ENCODE peak calls at places on chromosomes 13 and 19, in five cellular contexts. N, O, P, E and C are unnamed samples.

GRCh38 chr19:13718733-13719132 is 45.6 kb upstream of the MRI1 start:
- DNase-seq in P (no peak), E (peak), O (peak), N (no peak), C (no peak)

GRCh38 chr19:34428549-34429285 is 536 bp downstream of the UBA2 start:
- DNase-seq in P (no peak), E (peak), O (peak), N (no peak), C (peak)

GRCh38 chr19:18349524-18350128 is 9.2 kb downstream of the PGPEP1 start:
- DNase-seq in O (no peak), P (no peak), N (peak), E (peak), C (peak)

GRCh38 chr13:46367622-46368327 is 19.3 kb downstream of the RUBCNL start:
- DNase-seq in N (no peak), O (no peak), P (no peak), E (no peak), C (no peak)

GRCh38 chr13:113135281-113135760 is 12.7 kb downstream of the F10 start:
- DNase-seq in E (no peak), N (no peak), O (no peak), P (no peak), C (no peak)

GRCh38 chr13:52849727-52850395 is 1.4 kb upstream of the PCDH8 start:
- DNase-seq in E (no peak), P (no peak), O (no peak), N (no peak), C (no peak)

GRCh38 chr19:14248578-14249011 is 42.6 kb upstream of the ADGRL1 start:
- DNase-seq in O (peak), N (peak), E (peak), P (peak), C (no peak)

GRCh38 chr13:78491978-78492377 is 111.4 kb downstream of the POU4F1 start:
- DNase-seq in O (no peak), E (no peak), P (no peak), N (no peak), C (no peak)

GRCh38 chr19:42555801-42556200 is 27.5 kb upstream of the CEACAM1 start:
- DNase-seq in O (no peak), P (no peak), N (no peak), E (no peak), C (no peak)

GRCh38 chr19:35736913-35737886 is 5.1 kb downstream of the IGFLR1 start:
- DNase-seq in O (no peak), P (no peak), E (no peak), N (no peak), C (no peak)

GRCh38 chr13:40375522-40376171 is 290.8 kb downstream of the FOXO1 start:
- DNase-seq in P (no peak), E (no peak), N (no peak), O (no peak), C (peak)

GRCh38 chr13:49240017-49240416 is 7.7 kb upstream of the CDADC1 start:
- DNase-seq in E (no peak), P (no peak), N (no peak), O (no peak), C (no peak)

GRCh38 chr13:50248537-50249521 is 233.6 kb downstream of the KCNRG start:
- DNase-seq in E (no peak), O (no peak), P (no peak), N (no peak), C (no peak)

GRCh38 chr13:103883698-103884097 is 817.5 kb upstream of the SLC10A2 start:
- DNase-seq in E (no peak), P (no peak), O (no peak), N (no peak), C (no peak)

GRCh38 chr19:7417671-7418324 is 69.1 kb downstream of the ARHGEF18 start:
- DNase-seq in E (peak), N (no peak), P (no peak), O (no peak), C (no peak)

GRCh38 chr19:40466219-40467006 is at the start of gene SPTBN4:
- DNase-seq in E (no peak), N (peak), O (no peak), P (peak), C (peak)

GRCh38 chr19:10339380-10339960 is at the start of gene ICAM3:
- DNase-seq in E (no peak), N (no peak), P (peak), O (peak), C (no peak)

GRCh38 chr13:100274942-100275506 is 186.1 kb downstream of the PCCA start:
- DNase-seq in P (no peak), N (no peak), E (no peak), O (no peak), C (no peak)

GRCh38 chr19:15248648-15249559 is 16.7 kb upstream of the EPHX3 start:
- DNase-seq in P (no peak), O (peak), E (peak), N (no peak), C (peak)

GRCh38 chr19:18467978-18468377 is 30.0 kb upstream of the ISYNA1 start:
- DNase-seq in N (no peak), P (no peak), E (no peak), O (no peak), C (no peak)

GRCh38 chr13:61954092-61954491 is 538.4 kb upstream of the PCDH20 start:
- DNase-seq in P (no peak), E (no peak), N (no peak), O (no peak), C (no peak)

GRCh38 chr13:98484289-98485219 is 92.4 kb downstream of the STK24 start:
- DNase-seq in N (peak), E (peak), O (peak), P (peak), C (peak)